ENCODE peak calls at places on chromosomes 1 and 21, in five cellular contexts. One of them, this sample, is unnamed.

GRCh38 chr21:36337099-36337509 is 17.1 kb downstream of the MORC3 start:
- DNase-seq in A549: peak; percentile 31
- DNase-seq in K562: peak; percentile 41
- DNase-seq in GM12878: no peak
- DNase-seq in HepG2: no peak
- DNase-seq in this sample: no peak

GRCh38 chr1:27058976-27059688 is 46.5 kb upstream of the TENT5B start:
- DNase-seq in A549: no peak
- DNase-seq in K562: no peak
- DNase-seq in GM12878: no peak
- DNase-seq in HepG2: no peak
- DNase-seq in this sample: peak; percentile 61

GRCh38 chr1:88800382-88801051 is 90.8 kb downstream of the GTF2B start:
- DNase-seq in A549: peak; percentile 9
- DNase-seq in K562: peak; percentile 53
- DNase-seq in GM12878: no peak
- DNase-seq in HepG2: peak; percentile 33
- DNase-seq in this sample: peak; percentile 60

GRCh38 chr1:4425892-4426291 is 228.5 kb upstream of the AJAP1 start:
- DNase-seq in A549: peak; percentile 6
- DNase-seq in K562: peak; percentile 86
- DNase-seq in GM12878: no peak
- DNase-seq in HepG2: no peak
- DNase-seq in this sample: no peak

GRCh38 chr1:188499690-188500089 is 1670.9 kb downstream of the PLA2G4A start:
- DNase-seq in A549: no peak
- DNase-seq in K562: no peak
- DNase-seq in GM12878: no peak
- DNase-seq in HepG2: no peak
- DNase-seq in this sample: no peak

GRCh38 chr1:44021156-44021555 is 10.1 kb downstream of the SLC6A9 start:
- DNase-seq in A549: no peak
- DNase-seq in K562: no peak
- DNase-seq in GM12878: no peak
- DNase-seq in HepG2: no peak
- DNase-seq in this sample: no peak

GRCh38 chr1:171460018-171460585 is 25.2 kb upstream of the PRRC2C start:
- DNase-seq in A549: no peak
- DNase-seq in K562: no peak
- DNase-seq in GM12878: no peak
- DNase-seq in HepG2: no peak
- DNase-seq in this sample: no peak

GRCh38 chr1:164914208-164914607 is 355.2 kb downstream of the PBX1 start:
- DNase-seq in A549: no peak
- DNase-seq in K562: no peak
- DNase-seq in GM12878: no peak
- DNase-seq in HepG2: no peak
- DNase-seq in this sample: no peak

GRCh38 chr1:248858096-248858890 is 592 bp downstream of the ZNF692 start:
- DNase-seq in A549: peak; percentile 76
- DNase-seq in K562: peak; percentile 73
- DNase-seq in GM12878: no peak
- DNase-seq in HepG2: peak; percentile 63
- DNase-seq in this sample: peak; percentile 89

GRCh38 chr1:244255426-244255965 is 196.2 kb downstream of the ADSS2 start:
- DNase-seq in A549: no peak
- DNase-seq in K562: no peak
- DNase-seq in GM12878: no peak
- DNase-seq in HepG2: no peak
- DNase-seq in this sample: no peak
- TF ChIP-seq JUNB in A549: no peak
- TF ChIP-seq JUNB in K562: no peak
- TF ChIP-seq JUNB in GM12878: no peak
- TF ChIP-seq JUNB in HepG2: no peak
- TF ChIP-seq JUNB in this sample: no peak

DNA sequence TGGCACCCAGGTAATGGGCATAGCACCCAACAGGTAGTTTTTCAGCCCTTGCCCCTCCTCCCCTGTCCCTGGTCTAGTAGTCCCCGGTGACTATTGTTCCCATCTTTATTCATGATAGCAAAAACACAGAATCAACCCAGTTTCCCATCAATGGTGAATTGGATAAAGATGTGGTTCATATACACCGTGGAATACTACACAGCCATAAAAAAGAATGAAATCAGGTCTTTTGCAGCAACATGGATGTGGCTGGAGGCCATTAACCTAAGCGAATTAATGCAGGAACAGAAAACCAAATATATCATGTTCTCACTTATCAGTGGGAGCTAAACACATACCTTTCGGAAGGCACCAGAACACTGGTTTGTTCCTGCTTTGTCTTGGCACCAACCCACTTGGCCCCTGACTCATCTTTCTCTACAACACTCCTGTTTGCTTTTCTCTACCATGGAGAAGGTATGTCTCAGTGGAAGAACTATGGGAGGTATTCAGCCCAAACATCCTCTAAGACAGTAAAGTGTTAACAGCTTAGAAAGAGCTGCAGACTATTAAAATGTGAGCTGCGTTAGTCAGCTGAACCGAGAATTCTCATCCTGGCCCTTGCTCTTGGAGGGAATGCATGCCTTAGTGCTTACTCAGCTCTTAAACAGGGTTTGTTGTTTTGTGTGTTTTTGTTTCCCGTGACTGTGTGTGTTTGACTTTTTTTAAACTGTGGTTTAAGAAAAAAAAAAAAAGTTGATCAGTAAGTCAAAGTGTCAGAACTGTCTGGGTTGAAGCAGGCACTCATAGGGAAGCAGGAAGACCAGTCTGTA is 203.0 kb downstream of the TOMM20 start:
- DNase-seq in A549: peak; percentile 84
- DNase-seq in K562: no peak
- DNase-seq in GM12878: peak; percentile 40
- DNase-seq in HepG2: peak; percentile 80
- DNase-seq in this sample: peak; percentile 39
- TF ChIP-seq JUNB in A549: peak; percentile 92
- TF ChIP-seq JUNB in K562: no peak
- TF ChIP-seq JUNB in GM12878: no peak
- TF ChIP-seq JUNB in HepG2: no peak
- TF ChIP-seq JUNB in this sample: no peak

DNA sequence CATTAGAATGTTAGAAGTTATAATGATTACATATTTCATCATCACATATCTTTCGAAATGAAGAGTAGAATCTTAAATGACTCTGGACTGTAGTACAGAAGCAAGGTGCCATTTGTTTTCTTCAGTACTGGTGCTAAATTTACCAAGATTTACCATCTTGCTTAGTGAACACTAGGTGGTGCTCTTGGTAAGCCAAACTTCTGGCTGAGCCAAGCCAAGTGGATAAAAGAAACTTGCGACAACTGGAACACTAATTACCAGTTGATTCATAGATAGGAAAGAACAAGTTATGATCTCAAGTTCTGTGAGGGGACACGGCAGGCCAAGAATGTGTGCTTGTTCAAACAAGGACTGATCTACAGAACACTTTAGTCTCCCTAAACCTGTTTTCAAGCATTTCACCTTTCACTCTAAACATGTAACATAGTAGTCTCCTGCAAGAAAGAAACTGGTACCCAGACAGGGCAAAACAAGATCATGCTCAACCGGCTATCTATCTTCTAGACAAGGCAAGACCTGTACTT is 19.8 kb downstream of the SPRTN start:
- DNase-seq in A549: peak; percentile 52
- DNase-seq in K562: peak; percentile 51
- DNase-seq in GM12878: peak; percentile 21
- DNase-seq in HepG2: peak; percentile 47
- DNase-seq in this sample: peak; percentile 75
- TF ChIP-seq JUNB in A549: no peak
- TF ChIP-seq JUNB in K562: no peak
- TF ChIP-seq JUNB in GM12878: no peak
- TF ChIP-seq JUNB in HepG2: no peak
- TF ChIP-seq JUNB in this sample: no peak

GRCh38 chr1:21510113-21510493 is 880 bp downstream of the ALPL start:
- DNase-seq in A549: no peak
- DNase-seq in K562: no peak
- DNase-seq in GM12878: no peak
- DNase-seq in HepG2: no peak
- DNase-seq in this sample: peak; percentile 96

GRCh38 chr1:21509351-21510112 is at the start of gene ALPL:
- DNase-seq in A549: no peak
- DNase-seq in K562: no peak
- DNase-seq in GM12878: no peak
- DNase-seq in HepG2: no peak
- DNase-seq in this sample: peak; percentile 64

GRCh38 chr1:21510885-21511578 is 1.8 kb downstream of the ALPL start:
- DNase-seq in A549: no peak
- DNase-seq in K562: no peak
- DNase-seq in GM12878: no peak
- DNase-seq in HepG2: no peak
- DNase-seq in this sample: no peak

GRCh38 chr1:21514245-21514644 is 5.0 kb downstream of the ALPL start:
- DNase-seq in A549: no peak
- DNase-seq in K562: no peak
- DNase-seq in GM12878: peak; percentile 56
- DNase-seq in HepG2: no peak
- DNase-seq in this sample: no peak

GRCh38 chr1:21511579-21512522 is 2.6 kb downstream of the ALPL start:
- DNase-seq in A549: no peak
- DNase-seq in K562: no peak
- DNase-seq in GM12878: no peak
- DNase-seq in HepG2: no peak
- DNase-seq in this sample: no peak
- TF ChIP-seq JUNB in A549: no peak
- TF ChIP-seq JUNB in K562: no peak
- TF ChIP-seq JUNB in GM12878: no peak
- TF ChIP-seq JUNB in HepG2: no peak
- TF ChIP-seq JUNB in this sample: no peak

GRCh38 chr1:209618756-209619420 is 33.3 kb downstream of the LAMB3 start:
- DNase-seq in A549: no peak
- DNase-seq in K562: no peak
- DNase-seq in GM12878: no peak
- DNase-seq in HepG2: no peak
- DNase-seq in this sample: no peak
- TF ChIP-seq JUNB in A549: no peak
- TF ChIP-seq JUNB in K562: no peak
- TF ChIP-seq JUNB in GM12878: no peak
- TF ChIP-seq JUNB in HepG2: no peak
- TF ChIP-seq JUNB in this sample: no peak

GRCh38 chr21:42654179-42654912 is 925 bp downstream of the PDE9A start:
- DNase-seq in A549: peak; percentile 53
- DNase-seq in K562: no peak
- DNase-seq in GM12878: no peak
- DNase-seq in HepG2: peak; percentile 30
- DNase-seq in this sample: peak; percentile 76
- TF ChIP-seq JUNB in A549: no peak
- TF ChIP-seq JUNB in K562: no peak
- TF ChIP-seq JUNB in GM12878: no peak
- TF ChIP-seq JUNB in HepG2: no peak
- TF ChIP-seq JUNB in this sample: no peak

DNA sequence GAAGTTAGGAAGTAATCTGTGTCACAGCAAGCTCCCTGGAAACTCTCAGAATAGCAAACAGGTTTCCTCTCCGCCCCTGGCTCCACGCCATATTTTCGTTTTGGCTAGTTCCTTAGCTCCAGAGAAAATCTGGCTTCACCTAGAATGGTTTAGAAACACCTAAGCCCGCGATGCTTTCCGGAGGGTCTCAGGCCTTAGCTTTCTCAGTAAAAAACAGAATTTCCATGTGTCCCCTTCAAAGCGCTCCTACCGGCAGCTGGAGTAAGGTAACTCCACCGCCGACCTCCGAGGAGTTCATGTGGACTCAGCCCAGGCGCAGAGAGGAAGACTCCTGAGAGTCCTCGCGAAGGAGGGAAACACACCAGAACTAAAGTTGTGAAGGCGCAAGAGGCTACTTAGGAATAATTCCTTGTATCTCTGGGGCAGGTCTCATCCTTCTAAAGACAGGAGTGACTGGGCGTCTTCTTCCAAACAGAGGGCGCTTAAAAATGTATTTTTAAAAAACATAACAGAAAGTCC is 406 bp downstream of the KIAA0040 start:
- DNase-seq in A549: no peak
- DNase-seq in K562: peak; percentile 44
- DNase-seq in GM12878: no peak
- DNase-seq in HepG2: no peak
- DNase-seq in this sample: peak; percentile 63
- TF ChIP-seq JUNB in A549: no peak
- TF ChIP-seq JUNB in K562: no peak
- TF ChIP-seq JUNB in GM12878: no peak
- TF ChIP-seq JUNB in HepG2: no peak
- TF ChIP-seq JUNB in this sample: no peak

DNA sequence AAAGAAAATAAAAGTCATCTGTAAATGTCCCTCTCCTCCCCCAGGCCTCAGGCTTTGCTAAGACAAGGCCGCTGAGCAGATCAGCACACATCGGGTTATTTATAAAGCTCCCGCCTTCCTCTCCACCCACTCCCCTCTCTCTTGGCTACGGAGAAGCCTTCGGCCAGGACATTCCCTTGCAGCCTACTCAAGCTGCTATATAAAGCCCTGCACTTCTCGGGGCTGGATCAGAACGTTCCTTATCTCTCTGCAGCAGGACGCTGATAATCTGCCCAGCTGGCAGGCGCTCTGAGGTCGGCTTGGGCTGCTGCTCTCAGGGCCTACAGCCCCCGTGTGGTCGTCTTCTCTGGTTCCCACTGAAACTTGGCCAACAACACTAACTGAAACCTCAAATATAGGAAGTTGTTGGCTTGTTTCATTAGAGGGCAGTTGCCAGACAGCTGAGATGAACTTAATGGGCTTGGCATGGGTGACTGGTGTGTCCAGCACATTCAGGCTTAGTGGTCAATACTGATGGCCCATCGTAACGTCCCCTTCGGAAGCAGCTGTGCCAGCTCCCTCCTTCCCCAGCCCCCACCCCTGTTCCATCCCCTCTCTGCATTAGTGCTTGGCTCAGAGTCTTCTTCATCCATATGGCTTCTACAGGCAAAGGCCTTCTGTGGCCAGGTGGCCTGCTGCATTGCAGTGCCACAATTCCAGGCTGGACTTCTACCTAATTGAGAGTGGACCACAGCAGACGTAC is 64.6 kb downstream of the IER5 start:
- DNase-seq in A549: no peak
- DNase-seq in K562: peak; percentile 93
- DNase-seq in GM12878: no peak
- DNase-seq in HepG2: no peak
- DNase-seq in this sample: peak; percentile 62
- TF ChIP-seq JUNB in A549: no peak
- TF ChIP-seq JUNB in K562: no peak
- TF ChIP-seq JUNB in GM12878: no peak
- TF ChIP-seq JUNB in HepG2: no peak
- TF ChIP-seq JUNB in this sample: no peak

GRCh38 chr1:183604048-183604808 is 14.0 kb upstream of the NCF2 start:
- DNase-seq in A549: no peak
- DNase-seq in K562: peak; percentile 66
- DNase-seq in GM12878: peak; percentile 89
- DNase-seq in HepG2: no peak
- DNase-seq in this sample: no peak
- TF ChIP-seq JUNB in A549: no peak
- TF ChIP-seq JUNB in K562: peak; percentile 94
- TF ChIP-seq JUNB in GM12878: peak; percentile 63
- TF ChIP-seq JUNB in HepG2: no peak
- TF ChIP-seq JUNB in this sample: no peak

This sample was measured in GM23338.